ENCODE peak calls at places on chromosomes 16 and 17, in seven cellular contexts. O is fibroblast of the aortic adventitia, U is endothelial cell of umbilical vein, K is retinal pigment epithelial cell, A is mucosa of descending colon, V is A549, W is tibial artery. S is an unnamed sample.

GRCh38 chr17:79749156-79749815 is 18.5 kb downstream of the ENPP7 start:
- DNase-seq in U (no peak), A (no peak), V (no peak), K (peak; percentile 58), W (no peak), O (peak; percentile 89), S (peak; percentile 83)

GRCh38 chr17:7833795-7834553 is at the start of gene KDM6B:
- DNase-seq in O (peak; percentile 86), U (peak; percentile 95), W (peak; percentile 96), K (no peak), A (peak; percentile 97), V (peak; percentile 95), S (peak; percentile 81)

GRCh38 chr17:16652847-16653366 is 743 bp downstream of the ZNF624 start:
- DNase-seq in W (no peak), U (no peak), K (no peak), O (peak; percentile 37), V (no peak), A (no peak), S (no peak)

GRCh38 chr16:5903797-5904196 is 806.2 kb upstream of the EEF2KMT start:
- DNase-seq in U (no peak), W (no peak), O (no peak), A (no peak), K (no peak), V (no peak), S (no peak)

GRCh38 chr17:14205992-14206461 is 30.6 kb downstream of the CDRT15 start:
- DNase-seq in V (no peak), K (peak; percentile 58), O (no peak), W (no peak), U (no peak), A (peak; percentile 86), S (no peak)

GRCh38 chr16:11076259-11077018 is 132.1 kb downstream of the CLEC16A start:
- DNase-seq in A (no peak), U (no peak), W (no peak), K (no peak), O (no peak), V (no peak), S (no peak)

GRCh38 chr17:36182176-36183000 is 6.0 kb upstream of the TBC1D3B start:
- DNase-seq in W (no peak), U (no peak), V (no peak), A (peak; percentile 76), O (no peak), K (no peak), S (no peak)

GRCh38 chr16:14056970-14057369 is 14.1 kb upstream of the MRTFB start:
- DNase-seq in O (peak; percentile 13), V (no peak), A (no peak), K (no peak), W (no peak), U (peak; percentile 83), S (peak; percentile 1)

GRCh38 chr17:77306790-77307478 is 166.2 kb downstream of the SEC14L1 start:
- DNase-seq in A (peak; percentile 68), O (no peak), V (no peak), W (no peak), K (no peak), U (no peak), S (no peak)

GRCh38 chr16:50611332-50611934 is 63.2 kb downstream of the NKD1 start:
- DNase-seq in W (no peak), O (peak; percentile 27), K (no peak), V (no peak), U (peak; percentile 58), A (peak; percentile 26), S (no peak)

DNA sequence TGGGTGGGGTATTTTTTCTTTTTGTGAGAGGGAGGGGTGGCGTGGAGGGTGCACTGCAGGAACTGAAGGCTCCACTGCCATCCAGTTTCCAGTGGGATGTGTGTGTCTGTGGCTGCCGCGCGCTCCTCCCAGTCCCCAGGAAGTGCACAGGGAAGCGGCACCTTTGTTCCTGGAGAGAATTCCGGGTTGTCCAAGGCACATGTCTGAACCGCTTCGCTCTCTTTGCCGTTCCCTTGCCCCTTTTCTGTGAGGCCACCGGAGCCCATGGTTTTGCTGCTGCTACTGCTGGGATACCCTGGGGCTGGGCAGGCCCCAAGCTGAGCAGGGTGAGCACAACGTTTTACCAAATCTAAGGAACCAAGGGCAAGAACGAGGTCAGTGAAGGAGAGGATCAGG is 19.5 kb downstream of the ACSF3 start:
- DNase-seq in K (no peak), W (no peak), O (no peak), V (no peak), U (no peak), A (no peak), S (no peak)
- TF ChIP-seq CTCF in K (no peak), W (no peak), O (no peak), V (no peak), U (no peak), A (no peak), S (no peak)

GRCh38 chr17:45640141-45640850 is 143.8 kb upstream of the CRHR1 start:
- DNase-seq in O (peak; percentile 81), V (peak; percentile 81), A (no peak), K (peak; percentile 38), W (peak; percentile 60), U (peak; percentile 75), S (peak; percentile 49)

GRCh38 chr17:45641541-45641940 is 142.6 kb upstream of the CRHR1 start:
- DNase-seq in U (no peak), A (no peak), V (no peak), W (no peak), K (no peak), O (no peak), S (no peak)

GRCh38 chr17:45646288-45646988 is 137.7 kb upstream of the CRHR1 start:
- DNase-seq in K (no peak), W (no peak), V (no peak), A (no peak), O (no peak), U (no peak), S (no peak)

GRCh38 chr17:45645330-45645729 is 138.8 kb upstream of the CRHR1 start:
- DNase-seq in U (no peak), W (no peak), K (no peak), V (no peak), O (no peak), A (no peak), S (no peak)

DNA sequence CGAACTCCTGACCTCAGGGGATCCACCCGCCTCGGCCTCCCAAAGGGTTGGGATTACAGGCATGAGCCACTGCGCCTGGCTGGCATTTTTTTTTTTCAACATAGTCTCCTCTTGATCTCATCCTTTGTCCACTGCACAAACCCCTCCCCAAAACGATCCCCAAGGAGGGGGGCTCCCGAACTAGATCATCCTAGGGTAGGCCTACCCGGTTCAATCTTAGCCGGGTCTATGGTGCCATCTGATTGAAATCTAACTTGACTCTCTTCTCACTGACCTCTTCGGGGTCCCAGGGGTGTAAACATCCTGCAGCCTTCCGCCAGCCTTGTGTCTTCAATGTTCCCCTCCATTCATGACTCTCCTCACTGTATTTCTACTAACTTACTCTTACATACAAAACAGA is 140.5 kb upstream of the CRHR1 start:
- DNase-seq in U (no peak), K (no peak), V (no peak), O (no peak), A (no peak), W (no peak), S (no peak)
- TF ChIP-seq CTCF in U (no peak), K (no peak), V (no peak), O (no peak), A (no peak), W (no peak), S (no peak)

GRCh38 chr17:42010898-42011516 is 6.2 kb downstream of the DNAJC7 start:
- DNase-seq in K (no peak), U (peak; percentile 34), W (no peak), O (peak; percentile 59), A (no peak), V (peak; percentile 76), S (peak; percentile 41)

GRCh38 chr17:42005128-42005527 is 12.1 kb downstream of the DNAJC7 start:
- DNase-seq in W (no peak), A (no peak), O (no peak), K (no peak), V (no peak), U (no peak), S (no peak)

GRCh38 chr17:42009170-42009569 is 8.1 kb downstream of the DNAJC7 start:
- DNase-seq in V (no peak), W (no peak), K (no peak), U (no peak), O (no peak), A (no peak), S (no peak)
- TF ChIP-seq CTCF in V (peak; percentile 11), W (no peak), K (peak; percentile 9), U (no peak), O (peak; percentile 14), A (no peak), S (peak; percentile 38)

GRCh38 chr16:48367443-48368049 is 17.7 kb downstream of the SIAH1 start:
- DNase-seq in U (no peak), O (no peak), K (no peak), V (no peak), A (no peak), W (no peak), S (no peak)

GRCh38 chr16:48366165-48367093 is 18.8 kb downstream of the SIAH1 start:
- DNase-seq in V (peak; percentile 69), K (peak; percentile 89), U (peak; percentile 77), W (peak; percentile 41), O (peak; percentile 97), A (no peak), S (peak; percentile 74)

GRCh38 chr16:48365030-48365600 is 20.1 kb downstream of the SIAH1 start:
- DNase-seq in W (no peak), U (no peak), V (no peak), A (no peak), K (no peak), O (peak; percentile 54), S (no peak)

GRCh38 chr16:48369765-48370164 is 15.4 kb downstream of the SIAH1 start:
- DNase-seq in U (no peak), W (no peak), K (no peak), O (no peak), V (no peak), A (no peak), S (no peak)

DNA sequence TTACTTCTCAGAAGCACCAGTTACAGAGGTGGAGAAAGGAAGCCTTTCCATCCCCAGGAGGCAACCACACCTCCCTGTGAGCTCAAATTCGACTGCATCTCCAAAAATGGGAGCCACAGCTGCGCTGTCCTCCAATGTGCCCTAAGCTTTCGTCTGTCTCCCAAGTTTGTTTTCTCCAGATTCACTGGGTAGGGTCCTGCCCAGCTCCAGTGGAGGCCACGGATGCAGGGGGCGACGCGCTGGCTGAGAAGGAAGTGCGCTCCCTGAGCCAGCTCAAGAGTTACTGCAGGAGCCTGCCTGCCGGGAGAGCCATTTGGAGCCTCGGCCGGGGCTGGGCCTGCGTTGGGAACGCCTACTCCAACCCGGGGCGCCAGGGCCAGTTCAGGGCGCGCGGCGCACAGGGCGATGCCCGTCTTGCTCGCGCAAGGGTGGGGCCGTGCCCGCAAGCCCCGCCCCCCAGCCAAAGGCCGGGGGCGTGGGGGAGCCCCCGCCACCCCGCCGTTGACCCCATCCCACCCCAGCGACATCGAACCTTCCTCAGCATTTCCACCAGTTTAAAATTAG is 19.5 kb downstream of the SIAH1 start:
- DNase-seq in K (no peak), O (peak; percentile 84), V (peak; percentile 71), W (peak; percentile 87), A (peak; percentile 95), U (peak; percentile 89), S (peak; percentile 80)
- TF ChIP-seq CTCF in K (no peak), O (peak; percentile 1), V (no peak), W (no peak), A (no peak), U (no peak), S (peak; percentile 34)

S was measured in HFFc6.